ENCODE peak calls at places on chromosomes 11 and 22, in six cellular contexts. One of them, this sample, is unnamed.

GRCh38 chr11:122556605-122557004 is 98.9 kb upstream of the UBASH3B start:
- DNase-seq in activated CD4-positive, alpha-beta T cell treated with anti-CD3 and anti-CD28 coated beads, Interleukin-2, amount 50 U/mL, for 1 hour: peak
- DNase-seq in hippocampal formation: no peak
- DNase-seq in nucleus accumbens: no peak
- DNase-seq in Right ventricle myocardium superior: no peak
- DNase-seq in stimulated activated naive CD4-positive, alpha-beta T cell: peak
- DNase-seq in this sample: peak

GRCh38 chr22:47624277-47625012 is 862.0 kb downstream of the TBC1D22A start:
- DNase-seq in stimulated activated naive CD4-positive, alpha-beta T cell: no peak
- DNase-seq in activated CD4-positive, alpha-beta T cell treated with anti-CD3 and anti-CD28 coated beads, Interleukin-2, amount 50 U/mL, for 1 hour: no peak
- DNase-seq in nucleus accumbens: no peak
- DNase-seq in hippocampal formation: no peak
- DNase-seq in Right ventricle myocardium superior: no peak
- DNase-seq in this sample: no peak

GRCh38 chr11:126829716-126830115 is 170.9 kb downstream of the KIRREL3 start:
- DNase-seq in stimulated activated naive CD4-positive, alpha-beta T cell: no peak
- DNase-seq in Right ventricle myocardium superior: no peak
- DNase-seq in nucleus accumbens: no peak
- DNase-seq in hippocampal formation: no peak
- DNase-seq in activated CD4-positive, alpha-beta T cell treated with anti-CD3 and anti-CD28 coated beads, Interleukin-2, amount 50 U/mL, for 1 hour: no peak
- DNase-seq in this sample: no peak

GRCh38 chr11:93655047-93655446 is 6.4 kb upstream of the CEP295 start:
- DNase-seq in Right ventricle myocardium superior: no peak
- DNase-seq in stimulated activated naive CD4-positive, alpha-beta T cell: no peak
- DNase-seq in nucleus accumbens: no peak
- DNase-seq in activated CD4-positive, alpha-beta T cell treated with anti-CD3 and anti-CD28 coated beads, Interleukin-2, amount 50 U/mL, for 1 hour: no peak
- DNase-seq in hippocampal formation: no peak
- DNase-seq in this sample: no peak

GRCh38 chr22:34111210-34111824 is 191.0 kb upstream of the LARGE1 start:
- DNase-seq in activated CD4-positive, alpha-beta T cell treated with anti-CD3 and anti-CD28 coated beads, Interleukin-2, amount 50 U/mL, for 1 hour: no peak
- DNase-seq in stimulated activated naive CD4-positive, alpha-beta T cell: no peak
- DNase-seq in nucleus accumbens: no peak
- DNase-seq in Right ventricle myocardium superior: no peak
- DNase-seq in hippocampal formation: no peak
- DNase-seq in this sample: no peak

GRCh38 chr11:78419327-78419726 is 1.7 kb upstream of the GAB2 start:
- DNase-seq in stimulated activated naive CD4-positive, alpha-beta T cell: no peak
- DNase-seq in hippocampal formation: no peak
- DNase-seq in nucleus accumbens: no peak
- DNase-seq in Right ventricle myocardium superior: peak
- DNase-seq in activated CD4-positive, alpha-beta T cell treated with anti-CD3 and anti-CD28 coated beads, Interleukin-2, amount 50 U/mL, for 1 hour: no peak
- DNase-seq in this sample: no peak

GRCh38 chr11:84384637-84385227 is 1098.6 kb upstream of the CCDC90B start:
- DNase-seq in nucleus accumbens: no peak
- DNase-seq in activated CD4-positive, alpha-beta T cell treated with anti-CD3 and anti-CD28 coated beads, Interleukin-2, amount 50 U/mL, for 1 hour: no peak
- DNase-seq in Right ventricle myocardium superior: no peak
- DNase-seq in hippocampal formation: peak
- DNase-seq in stimulated activated naive CD4-positive, alpha-beta T cell: no peak
- DNase-seq in this sample: no peak

GRCh38 chr11:1782831-1783724 is 19.4 kb upstream of the CTSD start:
- DNase-seq in Right ventricle myocardium superior: no peak
- DNase-seq in hippocampal formation: no peak
- DNase-seq in stimulated activated naive CD4-positive, alpha-beta T cell: no peak
- DNase-seq in nucleus accumbens: no peak
- DNase-seq in activated CD4-positive, alpha-beta T cell treated with anti-CD3 and anti-CD28 coated beads, Interleukin-2, amount 50 U/mL, for 1 hour: no peak
- DNase-seq in this sample: no peak

GRCh38 chr22:40058265-40058664 is 63.5 kb downstream of the FAM83F start:
- DNase-seq in activated CD4-positive, alpha-beta T cell treated with anti-CD3 and anti-CD28 coated beads, Interleukin-2, amount 50 U/mL, for 1 hour: no peak
- DNase-seq in hippocampal formation: no peak
- DNase-seq in stimulated activated naive CD4-positive, alpha-beta T cell: no peak
- DNase-seq in Right ventricle myocardium superior: no peak
- DNase-seq in nucleus accumbens: no peak
- DNase-seq in this sample: peak

GRCh38 chr11:3786781-3787428 is 10.4 kb downstream of the NUP98 start:
- DNase-seq in activated CD4-positive, alpha-beta T cell treated with anti-CD3 and anti-CD28 coated beads, Interleukin-2, amount 50 U/mL, for 1 hour: no peak
- DNase-seq in Right ventricle myocardium superior: no peak
- DNase-seq in stimulated activated naive CD4-positive, alpha-beta T cell: no peak
- DNase-seq in nucleus accumbens: no peak
- DNase-seq in hippocampal formation: no peak
- DNase-seq in this sample: no peak

GRCh38 chr11:47917643-47918369 is 62.6 kb upstream of the PTPRJ start:
- DNase-seq in activated CD4-positive, alpha-beta T cell treated with anti-CD3 and anti-CD28 coated beads, Interleukin-2, amount 50 U/mL, for 1 hour: no peak
- DNase-seq in Right ventricle myocardium superior: peak
- DNase-seq in nucleus accumbens: peak
- DNase-seq in stimulated activated naive CD4-positive, alpha-beta T cell: no peak
- DNase-seq in hippocampal formation: no peak
- DNase-seq in this sample: no peak

GRCh38 chr11:22037505-22037904 is 155.4 kb upstream of the ANO5 start:
- DNase-seq in nucleus accumbens: no peak
- DNase-seq in activated CD4-positive, alpha-beta T cell treated with anti-CD3 and anti-CD28 coated beads, Interleukin-2, amount 50 U/mL, for 1 hour: no peak
- DNase-seq in stimulated activated naive CD4-positive, alpha-beta T cell: no peak
- DNase-seq in hippocampal formation: no peak
- DNase-seq in Right ventricle myocardium superior: no peak
- DNase-seq in this sample: no peak

GRCh38 chr22:36194385-36194784 is 7.2 kb downstream of the APOL4 start:
- DNase-seq in stimulated activated naive CD4-positive, alpha-beta T cell: no peak
- DNase-seq in Right ventricle myocardium superior: no peak
- DNase-seq in hippocampal formation: no peak
- DNase-seq in nucleus accumbens: no peak
- DNase-seq in activated CD4-positive, alpha-beta T cell treated with anti-CD3 and anti-CD28 coated beads, Interleukin-2, amount 50 U/mL, for 1 hour: no peak
- DNase-seq in this sample: no peak

GRCh38 chr22:47090591-47091240 is 328.3 kb downstream of the TBC1D22A start:
- DNase-seq in stimulated activated naive CD4-positive, alpha-beta T cell: peak
- DNase-seq in hippocampal formation: no peak
- DNase-seq in activated CD4-positive, alpha-beta T cell treated with anti-CD3 and anti-CD28 coated beads, Interleukin-2, amount 50 U/mL, for 1 hour: peak
- DNase-seq in nucleus accumbens: no peak
- DNase-seq in Right ventricle myocardium superior: no peak
- DNase-seq in this sample: peak

GRCh38 chr11:2587132-2587930 is 112.5 kb downstream of the KCNQ1OT1 start:
- DNase-seq in hippocampal formation: no peak
- DNase-seq in Right ventricle myocardium superior: no peak
- DNase-seq in nucleus accumbens: no peak
- DNase-seq in activated CD4-positive, alpha-beta T cell treated with anti-CD3 and anti-CD28 coated beads, Interleukin-2, amount 50 U/mL, for 1 hour: no peak
- DNase-seq in stimulated activated naive CD4-positive, alpha-beta T cell: no peak
- DNase-seq in this sample: no peak

GRCh38 chr11:74702383-74703007 is 28.7 kb downstream of the CHRDL2 start:
- DNase-seq in activated CD4-positive, alpha-beta T cell treated with anti-CD3 and anti-CD28 coated beads, Interleukin-2, amount 50 U/mL, for 1 hour: peak
- DNase-seq in stimulated activated naive CD4-positive, alpha-beta T cell: peak
- DNase-seq in Right ventricle myocardium superior: peak
- DNase-seq in nucleus accumbens: peak
- DNase-seq in hippocampal formation: peak
- DNase-seq in this sample: peak

GRCh38 chr11:12674571-12674935 is 332 bp downstream of the TEAD1 start:
- DNase-seq in Right ventricle myocardium superior: no peak
- DNase-seq in hippocampal formation: no peak
- DNase-seq in stimulated activated naive CD4-positive, alpha-beta T cell: no peak
- DNase-seq in nucleus accumbens: no peak
- DNase-seq in activated CD4-positive, alpha-beta T cell treated with anti-CD3 and anti-CD28 coated beads, Interleukin-2, amount 50 U/mL, for 1 hour: peak
- DNase-seq in this sample: no peak

GRCh38 chr22:37601540-37602442 is 6.8 kb upstream of the GGA1 start:
- DNase-seq in activated CD4-positive, alpha-beta T cell treated with anti-CD3 and anti-CD28 coated beads, Interleukin-2, amount 50 U/mL, for 1 hour: no peak
- DNase-seq in nucleus accumbens: no peak
- DNase-seq in hippocampal formation: no peak
- DNase-seq in Right ventricle myocardium superior: no peak
- DNase-seq in stimulated activated naive CD4-positive, alpha-beta T cell: no peak
- DNase-seq in this sample: no peak

GRCh38 chr11:72238040-72238450 is 5.9 kb downstream of the PHOX2A start:
- DNase-seq in nucleus accumbens: no peak
- DNase-seq in hippocampal formation: no peak
- DNase-seq in stimulated activated naive CD4-positive, alpha-beta T cell: peak
- DNase-seq in activated CD4-positive, alpha-beta T cell treated with anti-CD3 and anti-CD28 coated beads, Interleukin-2, amount 50 U/mL, for 1 hour: peak
- DNase-seq in Right ventricle myocardium superior: peak
- DNase-seq in this sample: peak

GRCh38 chr11:112277029-112277428 is 16.4 kb upstream of the PLET1 start:
- DNase-seq in hippocampal formation: no peak
- DNase-seq in stimulated activated naive CD4-positive, alpha-beta T cell: no peak
- DNase-seq in nucleus accumbens: no peak
- DNase-seq in activated CD4-positive, alpha-beta T cell treated with anti-CD3 and anti-CD28 coated beads, Interleukin-2, amount 50 U/mL, for 1 hour: no peak
- DNase-seq in Right ventricle myocardium superior: no peak
- DNase-seq in this sample: no peak

GRCh38 chr22:42808516-42808915 is 48.6 kb downstream of the ARFGAP3 start:
- DNase-seq in hippocampal formation: no peak
- DNase-seq in nucleus accumbens: no peak
- DNase-seq in stimulated activated naive CD4-positive, alpha-beta T cell: no peak
- DNase-seq in Right ventricle myocardium superior: no peak
- DNase-seq in activated CD4-positive, alpha-beta T cell treated with anti-CD3 and anti-CD28 coated beads, Interleukin-2, amount 50 U/mL, for 1 hour: no peak
- DNase-seq in this sample: no peak

GRCh38 chr22:25745341-25746011 is 3.5 kb downstream of the MYO18B start:
- DNase-seq in activated CD4-positive, alpha-beta T cell treated with anti-CD3 and anti-CD28 coated beads, Interleukin-2, amount 50 U/mL, for 1 hour: no peak
- DNase-seq in Right ventricle myocardium superior: no peak
- DNase-seq in hippocampal formation: no peak
- DNase-seq in nucleus accumbens: no peak
- DNase-seq in stimulated activated naive CD4-positive, alpha-beta T cell: no peak
- DNase-seq in this sample: no peak

GRCh38 chr11:13259374-13259773 is 18.2 kb upstream of the BMAL1 start:
- DNase-seq in nucleus accumbens: no peak
- DNase-seq in Right ventricle myocardium superior: no peak
- DNase-seq in activated CD4-positive, alpha-beta T cell treated with anti-CD3 and anti-CD28 coated beads, Interleukin-2, amount 50 U/mL, for 1 hour: no peak
- DNase-seq in hippocampal formation: no peak
- DNase-seq in stimulated activated naive CD4-positive, alpha-beta T cell: no peak
- DNase-seq in this sample: no peak

GRCh38 chr22:20247010-20247505 is 21.1 kb downstream of the RTN4R start:
- DNase-seq in nucleus accumbens: no peak
- DNase-seq in activated CD4-positive, alpha-beta T cell treated with anti-CD3 and anti-CD28 coated beads, Interleukin-2, amount 50 U/mL, for 1 hour: no peak
- DNase-seq in stimulated activated naive CD4-positive, alpha-beta T cell: no peak
- DNase-seq in hippocampal formation: no peak
- DNase-seq in Right ventricle myocardium superior: no peak
- DNase-seq in this sample: no peak

GRCh38 chr11:94895971-94896370 is 77.4 kb downstream of the CWC15 start:
- DNase-seq in hippocampal formation: no peak
- DNase-seq in nucleus accumbens: no peak
- DNase-seq in Right ventricle myocardium superior: no peak
- DNase-seq in stimulated activated naive CD4-positive, alpha-beta T cell: no peak
- DNase-seq in activated CD4-positive, alpha-beta T cell treated with anti-CD3 and anti-CD28 coated beads, Interleukin-2, amount 50 U/mL, for 1 hour: no peak
- DNase-seq in this sample: no peak

GRCh38 chr11:69369945-69370344 is 76.0 kb downstream of the MYEOV start:
- DNase-seq in hippocampal formation: no peak
- DNase-seq in activated CD4-positive, alpha-beta T cell treated with anti-CD3 and anti-CD28 coated beads, Interleukin-2, amount 50 U/mL, for 1 hour: no peak
- DNase-seq in stimulated activated naive CD4-positive, alpha-beta T cell: no peak
- DNase-seq in Right ventricle myocardium superior: no peak
- DNase-seq in nucleus accumbens: no peak
- DNase-seq in this sample: no peak

GRCh38 chr22:31243339-31244043 is 31.4 kb downstream of the LIMK2 start:
- DNase-seq in stimulated activated naive CD4-positive, alpha-beta T cell: no peak
- DNase-seq in activated CD4-positive, alpha-beta T cell treated with anti-CD3 and anti-CD28 coated beads, Interleukin-2, amount 50 U/mL, for 1 hour: no peak
- DNase-seq in Right ventricle myocardium superior: no peak
- DNase-seq in nucleus accumbens: no peak
- DNase-seq in hippocampal formation: no peak
- DNase-seq in this sample: no peak

GRCh38 chr11:57762235-57762866 is 749 bp downstream of the CTNND1 start:
- DNase-seq in hippocampal formation: peak
- DNase-seq in Right ventricle myocardium superior: no peak
- DNase-seq in stimulated activated naive CD4-positive, alpha-beta T cell: no peak
- DNase-seq in nucleus accumbens: no peak
- DNase-seq in activated CD4-positive, alpha-beta T cell treated with anti-CD3 and anti-CD28 coated beads, Interleukin-2, amount 50 U/mL, for 1 hour: no peak
- DNase-seq in this sample: no peak

GRCh38 chr22:18095101-18095805 is 15.4 kb upstream of the TUBA8 start:
- DNase-seq in activated CD4-positive, alpha-beta T cell treated with anti-CD3 and anti-CD28 coated beads, Interleukin-2, amount 50 U/mL, for 1 hour: no peak
- DNase-seq in Right ventricle myocardium superior: no peak
- DNase-seq in stimulated activated naive CD4-positive, alpha-beta T cell: no peak
- DNase-seq in nucleus accumbens: no peak
- DNase-seq in hippocampal formation: peak
- DNase-seq in this sample: no peak

This sample was measured in CD4-positive, alpha-beta memory T cell.